ENCODE peak calls at places on chromosome 1, in ten cellular contexts. One of them, this sample, is unnamed.

GRCh38 chr1:27045973-27046558 is 33.4 kb upstream of the TENT5B start:
- DNase-seq in body of pancreas: peak; percentile 70
- DNase-seq in K562: peak; percentile 74
- DNase-seq in lower leg skin: peak; percentile 92
- DNase-seq in breast epithelium: peak; percentile 67
- DNase-seq in tibial nerve: peak; percentile 61
- DNase-seq in right lobe of liver: peak; percentile 67
- DNase-seq in GM12892: peak; percentile 52
- DNase-seq in adrenal gland: peak; percentile 64
- DNase-seq in Peyer's patch: peak; percentile 37
- DNase-seq in this sample: no peak

GRCh38 chr1:223500560-223501425 is 107.6 kb downstream of the CCDC185 start:
- DNase-seq in body of pancreas: no peak
- DNase-seq in K562: no peak
- DNase-seq in lower leg skin: no peak
- DNase-seq in breast epithelium: no peak
- DNase-seq in tibial nerve: no peak
- DNase-seq in right lobe of liver: no peak
- DNase-seq in GM12892: no peak
- DNase-seq in adrenal gland: peak; percentile 68
- DNase-seq in Peyer's patch: no peak
- DNase-seq in this sample: no peak

GRCh38 chr1:25342846-25343245 is 4.7 kb downstream of the TMEM50A start:
- DNase-seq in body of pancreas: no peak
- DNase-seq in K562: no peak
- DNase-seq in lower leg skin: no peak
- DNase-seq in breast epithelium: no peak
- DNase-seq in tibial nerve: no peak
- DNase-seq in right lobe of liver: no peak
- DNase-seq in GM12892: no peak
- DNase-seq in adrenal gland: no peak
- DNase-seq in Peyer's patch: no peak
- DNase-seq in this sample: no peak

GRCh38 chr1:155984341-155984740 is 6.0 kb upstream of the ARHGEF2 start:
- DNase-seq in body of pancreas: peak; percentile 64
- DNase-seq in K562: no peak
- DNase-seq in lower leg skin: no peak
- DNase-seq in breast epithelium: no peak
- DNase-seq in tibial nerve: no peak
- DNase-seq in right lobe of liver: no peak
- DNase-seq in GM12892: no peak
- DNase-seq in adrenal gland: no peak
- DNase-seq in Peyer's patch: no peak
- DNase-seq in this sample: no peak

GRCh38 chr1:56409112-56409691 is 170.2 kb downstream of the PLPP3 start:
- DNase-seq in body of pancreas: peak; percentile 72
- DNase-seq in K562: peak; percentile 37
- DNase-seq in lower leg skin: no peak
- DNase-seq in breast epithelium: no peak
- DNase-seq in tibial nerve: no peak
- DNase-seq in right lobe of liver: peak; percentile 79
- DNase-seq in GM12892: peak; percentile 21
- DNase-seq in adrenal gland: no peak
- DNase-seq in Peyer's patch: peak; percentile 59
- DNase-seq in this sample: no peak

GRCh38 chr1:64031191-64031590 is 172.2 kb upstream of the UBE2U start:
- DNase-seq in body of pancreas: no peak
- DNase-seq in K562: no peak
- DNase-seq in lower leg skin: no peak
- DNase-seq in breast epithelium: no peak
- DNase-seq in tibial nerve: no peak
- DNase-seq in right lobe of liver: no peak
- DNase-seq in GM12892: no peak
- DNase-seq in adrenal gland: no peak
- DNase-seq in Peyer's patch: no peak
- DNase-seq in this sample: no peak

GRCh38 chr1:45914836-45915235 is 111.4 kb downstream of the MAST2 start:
- DNase-seq in body of pancreas: no peak
- DNase-seq in K562: no peak
- DNase-seq in lower leg skin: no peak
- DNase-seq in breast epithelium: no peak
- DNase-seq in tibial nerve: no peak
- DNase-seq in right lobe of liver: no peak
- DNase-seq in GM12892: no peak
- DNase-seq in adrenal gland: no peak
- DNase-seq in Peyer's patch: no peak
- DNase-seq in this sample: no peak

GRCh38 chr1:24089027-24089742 is 22.8 kb downstream of the MYOM3 start:
- DNase-seq in body of pancreas: no peak
- DNase-seq in K562: no peak
- DNase-seq in lower leg skin: no peak
- DNase-seq in breast epithelium: no peak
- DNase-seq in tibial nerve: no peak
- DNase-seq in right lobe of liver: no peak
- DNase-seq in GM12892: no peak
- DNase-seq in adrenal gland: no peak
- DNase-seq in Peyer's patch: no peak
- DNase-seq in this sample: no peak

GRCh38 chr1:47555841-47556616 is 118.2 kb downstream of the FOXD2 start:
- DNase-seq in body of pancreas: no peak
- DNase-seq in K562: no peak
- DNase-seq in lower leg skin: no peak
- DNase-seq in breast epithelium: no peak
- DNase-seq in tibial nerve: peak; percentile 32
- DNase-seq in right lobe of liver: no peak
- DNase-seq in GM12892: no peak
- DNase-seq in adrenal gland: no peak
- DNase-seq in Peyer's patch: no peak
- DNase-seq in this sample: no peak

GRCh38 chr1:204079608-204079999 is 6.7 kb downstream of the SOX13 start:
- DNase-seq in body of pancreas: no peak
- DNase-seq in K562: no peak
- DNase-seq in lower leg skin: no peak
- DNase-seq in breast epithelium: no peak
- DNase-seq in tibial nerve: no peak
- DNase-seq in right lobe of liver: no peak
- DNase-seq in GM12892: no peak
- DNase-seq in adrenal gland: no peak
- DNase-seq in Peyer's patch: no peak
- DNase-seq in this sample: no peak

GRCh38 chr1:234170622-234171021 is 202.6 kb upstream of the COA6 start:
- DNase-seq in body of pancreas: no peak
- DNase-seq in K562: no peak
- DNase-seq in lower leg skin: peak; percentile 53
- DNase-seq in breast epithelium: no peak
- DNase-seq in tibial nerve: no peak
- DNase-seq in right lobe of liver: no peak
- DNase-seq in GM12892: no peak
- DNase-seq in adrenal gland: no peak
- DNase-seq in Peyer's patch: no peak
- DNase-seq in this sample: no peak

GRCh38 chr1:156667968-156668709 is 9.1 kb downstream of the NES start:
- DNase-seq in body of pancreas: no peak
- DNase-seq in K562: no peak
- DNase-seq in lower leg skin: no peak
- DNase-seq in breast epithelium: no peak
- DNase-seq in tibial nerve: no peak
- DNase-seq in right lobe of liver: no peak
- DNase-seq in GM12892: no peak
- DNase-seq in adrenal gland: no peak
- DNase-seq in Peyer's patch: no peak
- DNase-seq in this sample: no peak

GRCh38 chr1:15323351-15323988 is 76.4 kb downstream of the FHAD1 start:
- DNase-seq in body of pancreas: peak; percentile 86
- DNase-seq in K562: peak; percentile 73
- DNase-seq in lower leg skin: peak; percentile 96
- DNase-seq in breast epithelium: peak; percentile 74
- DNase-seq in tibial nerve: peak; percentile 83
- DNase-seq in right lobe of liver: peak; percentile 79
- DNase-seq in GM12892: peak; percentile 59
- DNase-seq in adrenal gland: peak; percentile 87
- DNase-seq in Peyer's patch: peak; percentile 59
- DNase-seq in this sample: peak; percentile 82

GRCh38 chr1:201405484-201405831 is 6.3 kb upstream of the LAD1 start:
- DNase-seq in body of pancreas: peak; percentile 86
- DNase-seq in K562: no peak
- DNase-seq in lower leg skin: no peak
- DNase-seq in breast epithelium: no peak
- DNase-seq in tibial nerve: no peak
- DNase-seq in right lobe of liver: peak; percentile 56
- DNase-seq in GM12892: no peak
- DNase-seq in adrenal gland: no peak
- DNase-seq in Peyer's patch: no peak
- DNase-seq in this sample: no peak

GRCh38 chr1:113677250-113678158 is 81.8 kb downstream of the PHTF1 start:
- DNase-seq in body of pancreas: peak; percentile 45
- DNase-seq in K562: peak; percentile 82
- DNase-seq in lower leg skin: no peak
- DNase-seq in breast epithelium: no peak
- DNase-seq in tibial nerve: peak; percentile 20
- DNase-seq in right lobe of liver: peak; percentile 81
- DNase-seq in GM12892: peak; percentile 19
- DNase-seq in adrenal gland: peak; percentile 82
- DNase-seq in Peyer's patch: no peak
- DNase-seq in this sample: peak; percentile 81

GRCh38 chr1:228147768-228148167 is 2.0 kb upstream of the GJC2 start:
- DNase-seq in body of pancreas: no peak
- DNase-seq in K562: no peak
- DNase-seq in lower leg skin: no peak
- DNase-seq in breast epithelium: no peak
- DNase-seq in tibial nerve: no peak
- DNase-seq in right lobe of liver: no peak
- DNase-seq in GM12892: no peak
- DNase-seq in adrenal gland: peak; percentile 9
- DNase-seq in Peyer's patch: no peak
- DNase-seq in this sample: no peak

GRCh38 chr1:206518743-206519142 is 11.4 kb downstream of the RASSF5 start:
- DNase-seq in body of pancreas: no peak
- DNase-seq in K562: no peak
- DNase-seq in lower leg skin: no peak
- DNase-seq in breast epithelium: no peak
- DNase-seq in tibial nerve: no peak
- DNase-seq in right lobe of liver: no peak
- DNase-seq in GM12892: no peak
- DNase-seq in adrenal gland: no peak
- DNase-seq in Peyer's patch: no peak
- DNase-seq in this sample: no peak

GRCh38 chr1:24112381-24113169 is 640 bp upstream of the MYOM3 start:
- DNase-seq in body of pancreas: peak; percentile 82
- DNase-seq in K562: peak; percentile 80
- DNase-seq in lower leg skin: peak; percentile 93
- DNase-seq in breast epithelium: peak; percentile 66
- DNase-seq in tibial nerve: peak; percentile 60
- DNase-seq in right lobe of liver: no peak
- DNase-seq in GM12892: peak; percentile 48
- DNase-seq in adrenal gland: peak; percentile 56
- DNase-seq in Peyer's patch: peak; percentile 23
- DNase-seq in this sample: peak; percentile 55

GRCh38 chr1:207822602-207823451 is 71.0 kb downstream of the CD46 start:
- DNase-seq in body of pancreas: peak; percentile 96
- DNase-seq in K562: peak; percentile 97
- DNase-seq in lower leg skin: peak; percentile 95
- DNase-seq in breast epithelium: peak; percentile 86
- DNase-seq in tibial nerve: peak; percentile 97
- DNase-seq in right lobe of liver: peak; percentile 94
- DNase-seq in GM12892: peak; percentile 85
- DNase-seq in adrenal gland: peak; percentile 97
- DNase-seq in Peyer's patch: peak; percentile 90
- DNase-seq in this sample: peak; percentile 73
- TF ChIP-seq POLR2A in body of pancreas: peak; percentile 87
- TF ChIP-seq POLR2A in K562: no peak
- TF ChIP-seq POLR2A in lower leg skin: no peak
- TF ChIP-seq POLR2A in breast epithelium: peak; percentile 39
- TF ChIP-seq POLR2A in tibial nerve: peak; percentile 79
- TF ChIP-seq POLR2A in right lobe of liver: peak; percentile 50
- TF ChIP-seq POLR2A in GM12892: peak; percentile 75
- TF ChIP-seq POLR2A in adrenal gland: peak; percentile 76
- TF ChIP-seq POLR2A in Peyer's patch: peak; percentile 69
- TF ChIP-seq POLR2A in this sample: peak; percentile 80

GRCh38 chr1:38025664-38026063 is 13.1 kb downstream of the UTP11 start:
- DNase-seq in body of pancreas: no peak
- DNase-seq in K562: no peak
- DNase-seq in lower leg skin: no peak
- DNase-seq in breast epithelium: no peak
- DNase-seq in tibial nerve: no peak
- DNase-seq in right lobe of liver: no peak
- DNase-seq in GM12892: no peak
- DNase-seq in adrenal gland: no peak
- DNase-seq in Peyer's patch: no peak
- DNase-seq in this sample: no peak
- TF ChIP-seq POLR2A in body of pancreas: no peak
- TF ChIP-seq POLR2A in K562: peak; percentile 52
- TF ChIP-seq POLR2A in lower leg skin: no peak
- TF ChIP-seq POLR2A in breast epithelium: no peak
- TF ChIP-seq POLR2A in tibial nerve: no peak
- TF ChIP-seq POLR2A in right lobe of liver: no peak
- TF ChIP-seq POLR2A in GM12892: no peak
- TF ChIP-seq POLR2A in adrenal gland: no peak
- TF ChIP-seq POLR2A in Peyer's patch: no peak
- TF ChIP-seq POLR2A in this sample: no peak

GRCh38 chr1:22780696-22781095 is 70.1 kb downstream of the EPHB2 start:
- DNase-seq in body of pancreas: no peak
- DNase-seq in K562: peak; percentile 98
- DNase-seq in lower leg skin: no peak
- DNase-seq in breast epithelium: no peak
- DNase-seq in tibial nerve: no peak
- DNase-seq in right lobe of liver: no peak
- DNase-seq in GM12892: peak; percentile 40
- DNase-seq in adrenal gland: no peak
- DNase-seq in Peyer's patch: no peak
- DNase-seq in this sample: peak; percentile 38
- TF ChIP-seq POLR2A in body of pancreas: no peak
- TF ChIP-seq POLR2A in K562: no peak
- TF ChIP-seq POLR2A in lower leg skin: no peak
- TF ChIP-seq POLR2A in breast epithelium: no peak
- TF ChIP-seq POLR2A in tibial nerve: no peak
- TF ChIP-seq POLR2A in right lobe of liver: no peak
- TF ChIP-seq POLR2A in GM12892: no peak
- TF ChIP-seq POLR2A in adrenal gland: no peak
- TF ChIP-seq POLR2A in Peyer's patch: no peak
- TF ChIP-seq POLR2A in this sample: no peak

DNA sequence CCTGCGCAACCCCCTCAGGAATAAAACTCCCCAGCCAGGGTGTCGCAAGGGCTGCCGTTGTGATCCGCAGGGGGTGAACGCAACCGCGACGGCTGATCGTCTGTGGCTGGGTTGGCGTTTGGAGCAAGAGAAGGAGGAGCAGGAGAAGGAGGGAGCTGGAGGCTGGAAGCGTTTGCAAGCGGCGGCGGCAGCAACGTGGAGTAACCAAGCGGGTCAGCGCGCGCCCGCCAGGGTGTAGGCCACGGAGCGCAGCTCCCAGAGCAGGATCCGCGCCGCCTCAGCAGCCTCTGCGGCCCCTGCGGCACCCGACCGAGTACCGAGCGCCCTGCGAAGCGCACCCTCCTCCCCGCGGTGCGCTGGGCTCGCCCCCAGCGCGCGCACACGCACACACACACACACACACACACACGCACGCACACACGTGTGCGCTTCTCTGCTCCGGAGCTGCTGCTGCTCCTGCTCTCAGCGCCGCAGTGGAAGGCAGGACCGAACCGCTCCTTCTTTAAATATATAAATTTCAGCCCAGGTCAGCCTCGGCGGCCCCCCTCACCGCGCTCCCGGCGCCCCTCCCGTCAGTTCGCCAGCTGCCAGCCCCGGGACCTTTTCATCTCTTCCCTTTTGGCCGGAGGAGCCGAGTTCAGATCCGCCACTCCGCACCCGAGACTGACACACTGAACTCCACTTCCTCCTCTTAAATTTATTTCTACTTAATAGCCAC is 696 bp downstream of the TGFB2 start:
- DNase-seq in body of pancreas: peak; percentile 57
- DNase-seq in K562: peak; percentile 55
- DNase-seq in lower leg skin: peak; percentile 95
- DNase-seq in breast epithelium: peak; percentile 63
- DNase-seq in tibial nerve: no peak
- DNase-seq in right lobe of liver: no peak
- DNase-seq in GM12892: no peak
- DNase-seq in adrenal gland: peak; percentile 72
- DNase-seq in Peyer's patch: no peak
- DNase-seq in this sample: peak; percentile 71
- TF ChIP-seq POLR2A in body of pancreas: no peak
- TF ChIP-seq POLR2A in K562: no peak
- TF ChIP-seq POLR2A in lower leg skin: no peak
- TF ChIP-seq POLR2A in breast epithelium: no peak
- TF ChIP-seq POLR2A in tibial nerve: no peak
- TF ChIP-seq POLR2A in right lobe of liver: peak; percentile 17
- TF ChIP-seq POLR2A in GM12892: no peak
- TF ChIP-seq POLR2A in adrenal gland: no peak
- TF ChIP-seq POLR2A in Peyer's patch: no peak
- TF ChIP-seq POLR2A in this sample: no peak